ENCODE peak calls at places on chromosomes 13 and 19, in ten cellular contexts. One of them, this sample, is unnamed.

GRCh38 chr13:88118952-88119351 is 447.8 kb downstream of the SLITRK5 start:
- DNase-seq in kidney epithelial cell: no peak
- DNase-seq in right cardiac atrium: no peak
- DNase-seq in heart left ventricle: no peak
- DNase-seq in heart right ventricle: no peak
- DNase-seq in tibial artery: no peak
- DNase-seq in NB4: no peak
- DNase-seq in pancreas: no peak
- DNase-seq in retinal pigment epithelial cell: no peak
- DNase-seq in skeletal muscle cell: no peak
- DNase-seq in this sample: no peak

GRCh38 chr13:60454425-60454824 is 57.4 kb downstream of the TDRD3 start:
- DNase-seq in retinal pigment epithelial cell: no peak
- DNase-seq in heart left ventricle: no peak
- DNase-seq in heart right ventricle: no peak
- DNase-seq in right cardiac atrium: no peak
- DNase-seq in tibial artery: no peak
- DNase-seq in NB4: no peak
- DNase-seq in skeletal muscle cell: no peak
- DNase-seq in kidney epithelial cell: no peak
- DNase-seq in pancreas: no peak
- DNase-seq in this sample: no peak

GRCh38 chr19:45515081-45515624 is 7.9 kb downstream of the VASP start:
- DNase-seq in NB4: peak; percentile 93
- DNase-seq in tibial artery: peak; percentile 68
- DNase-seq in pancreas: no peak
- DNase-seq in heart left ventricle: no peak
- DNase-seq in skeletal muscle cell: no peak
- DNase-seq in retinal pigment epithelial cell: no peak
- DNase-seq in right cardiac atrium: peak; percentile 77
- DNase-seq in heart right ventricle: no peak
- DNase-seq in kidney epithelial cell: no peak
- DNase-seq in this sample: no peak

GRCh38 chr13:74444161-74444571 is 310.0 kb upstream of the KLF12 start:
- DNase-seq in retinal pigment epithelial cell: no peak
- DNase-seq in right cardiac atrium: no peak
- DNase-seq in tibial artery: no peak
- DNase-seq in kidney epithelial cell: no peak
- DNase-seq in pancreas: no peak
- DNase-seq in heart right ventricle: no peak
- DNase-seq in heart left ventricle: no peak
- DNase-seq in skeletal muscle cell: no peak
- DNase-seq in NB4: no peak
- DNase-seq in this sample: no peak

GRCh38 chr13:73938375-73939070 is 195.7 kb downstream of the KLF12 start:
- DNase-seq in heart left ventricle: no peak
- DNase-seq in NB4: no peak
- DNase-seq in kidney epithelial cell: peak; percentile 61
- DNase-seq in heart right ventricle: no peak
- DNase-seq in skeletal muscle cell: peak; percentile 84
- DNase-seq in pancreas: no peak
- DNase-seq in retinal pigment epithelial cell: peak; percentile 94
- DNase-seq in tibial artery: no peak
- DNase-seq in right cardiac atrium: no peak
- DNase-seq in this sample: peak; percentile 82

GRCh38 chr19:47035127-47035494 is 13.3 kb downstream of the TMEM160 start:
- DNase-seq in pancreas: no peak
- DNase-seq in heart left ventricle: no peak
- DNase-seq in skeletal muscle cell: no peak
- DNase-seq in NB4: peak; percentile 98
- DNase-seq in kidney epithelial cell: no peak
- DNase-seq in heart right ventricle: no peak
- DNase-seq in right cardiac atrium: no peak
- DNase-seq in tibial artery: no peak
- DNase-seq in retinal pigment epithelial cell: peak; percentile 24
- DNase-seq in this sample: no peak

GRCh38 chr13:51590966-51591627 is 6.8 kb downstream of the WDFY2 start:
- DNase-seq in skeletal muscle cell: peak; percentile 92
- DNase-seq in heart left ventricle: no peak
- DNase-seq in retinal pigment epithelial cell: no peak
- DNase-seq in NB4: peak; percentile 80
- DNase-seq in right cardiac atrium: no peak
- DNase-seq in pancreas: no peak
- DNase-seq in tibial artery: peak; percentile 35
- DNase-seq in kidney epithelial cell: no peak
- DNase-seq in heart right ventricle: no peak
- DNase-seq in this sample: peak; percentile 94

GRCh38 chr19:45972081-45972943 is 1.4 kb downstream of the NOVA2 start:
- DNase-seq in retinal pigment epithelial cell: no peak
- DNase-seq in kidney epithelial cell: no peak
- DNase-seq in heart right ventricle: no peak
- DNase-seq in skeletal muscle cell: no peak
- DNase-seq in right cardiac atrium: peak; percentile 54
- DNase-seq in pancreas: no peak
- DNase-seq in NB4: peak; percentile 44
- DNase-seq in tibial artery: peak; percentile 24
- DNase-seq in heart left ventricle: no peak
- DNase-seq in this sample: no peak

GRCh38 chr19:43439183-43440063 is 24.7 kb downstream of the TEX101 start:
- DNase-seq in right cardiac atrium: peak; percentile 42
- DNase-seq in skeletal muscle cell: no peak
- DNase-seq in heart right ventricle: no peak
- DNase-seq in pancreas: no peak
- DNase-seq in retinal pigment epithelial cell: no peak
- DNase-seq in heart left ventricle: no peak
- DNase-seq in tibial artery: no peak
- DNase-seq in kidney epithelial cell: no peak
- DNase-seq in NB4: peak; percentile 29
- DNase-seq in this sample: no peak

GRCh38 chr19:40139533-40140287 is 49.0 kb upstream of the ZNF780A start:
- DNase-seq in heart right ventricle: no peak
- DNase-seq in right cardiac atrium: no peak
- DNase-seq in retinal pigment epithelial cell: peak; percentile 4
- DNase-seq in skeletal muscle cell: peak; percentile 7
- DNase-seq in pancreas: no peak
- DNase-seq in kidney epithelial cell: no peak
- DNase-seq in NB4: peak; percentile 40
- DNase-seq in heart left ventricle: no peak
- DNase-seq in tibial artery: no peak
- DNase-seq in this sample: no peak

GRCh38 chr13:20997301-20998061 is 63.9 kb downstream of the LATS2 start:
- DNase-seq in heart right ventricle: no peak
- DNase-seq in NB4: no peak
- DNase-seq in tibial artery: peak; percentile 20
- DNase-seq in pancreas: no peak
- DNase-seq in skeletal muscle cell: peak; percentile 66
- DNase-seq in retinal pigment epithelial cell: peak; percentile 92
- DNase-seq in heart left ventricle: no peak
- DNase-seq in right cardiac atrium: peak; percentile 79
- DNase-seq in kidney epithelial cell: peak; percentile 43
- DNase-seq in this sample: peak; percentile 93

GRCh38 chr13:20191902-20192469 is 752 bp downstream of the GJB2 start:
- DNase-seq in heart right ventricle: no peak
- DNase-seq in pancreas: no peak
- DNase-seq in right cardiac atrium: no peak
- DNase-seq in tibial artery: no peak
- DNase-seq in retinal pigment epithelial cell: no peak
- DNase-seq in skeletal muscle cell: no peak
- DNase-seq in kidney epithelial cell: no peak
- DNase-seq in heart left ventricle: no peak
- DNase-seq in NB4: peak; percentile 54
- DNase-seq in this sample: no peak

GRCh38 chr19:17063412-17063811 is 11.8 kb downstream of the HAUS8 start:
- DNase-seq in heart right ventricle: no peak
- DNase-seq in NB4: no peak
- DNase-seq in pancreas: no peak
- DNase-seq in tibial artery: no peak
- DNase-seq in kidney epithelial cell: no peak
- DNase-seq in heart left ventricle: no peak
- DNase-seq in retinal pigment epithelial cell: no peak
- DNase-seq in skeletal muscle cell: no peak
- DNase-seq in right cardiac atrium: no peak
- DNase-seq in this sample: no peak

GRCh38 chr19:17441241-17442135 is 7.0 kb downstream of the TMEM221 start:
- DNase-seq in kidney epithelial cell: peak; percentile 41
- DNase-seq in right cardiac atrium: no peak
- DNase-seq in skeletal muscle cell: no peak
- DNase-seq in heart right ventricle: no peak
- DNase-seq in retinal pigment epithelial cell: no peak
- DNase-seq in heart left ventricle: peak; percentile 8
- DNase-seq in NB4: peak; percentile 58
- DNase-seq in pancreas: no peak
- DNase-seq in tibial artery: no peak
- DNase-seq in this sample: no peak

GRCh38 chr13:48559638-48560320 is 26.9 kb upstream of the RCBTB2 start:
- DNase-seq in right cardiac atrium: no peak
- DNase-seq in heart right ventricle: no peak
- DNase-seq in NB4: no peak
- DNase-seq in heart left ventricle: no peak
- DNase-seq in pancreas: no peak
- DNase-seq in skeletal muscle cell: peak; percentile 27
- DNase-seq in kidney epithelial cell: no peak
- DNase-seq in tibial artery: no peak
- DNase-seq in retinal pigment epithelial cell: no peak
- DNase-seq in this sample: no peak

GRCh38 chr19:2561895-2562294 is 86.0 kb downstream of the GADD45B start:
- DNase-seq in skeletal muscle cell: no peak
- DNase-seq in heart right ventricle: no peak
- DNase-seq in retinal pigment epithelial cell: no peak
- DNase-seq in right cardiac atrium: peak; percentile 41
- DNase-seq in tibial artery: no peak
- DNase-seq in NB4: peak; percentile 49
- DNase-seq in kidney epithelial cell: no peak
- DNase-seq in heart left ventricle: peak; percentile 54
- DNase-seq in pancreas: peak; percentile 15
- DNase-seq in this sample: no peak
- H3K4me3 ChIP-seq in skeletal muscle cell: no peak overlapping the region
- H3K4me3 ChIP-seq in heart right ventricle: no peak overlapping the region
- H3K4me3 ChIP-seq in retinal pigment epithelial cell: peak overlapping the region; percentile 3
- H3K4me3 ChIP-seq in right cardiac atrium: no peak overlapping the region
- H3K4me3 ChIP-seq in tibial artery: peak overlapping the region; percentile 24
- H3K4me3 ChIP-seq in NB4: peak overlapping the region; percentile 32
- H3K4me3 ChIP-seq in kidney epithelial cell: no peak overlapping the region
- H3K4me3 ChIP-seq in heart left ventricle: no peak overlapping the region
- H3K4me3 ChIP-seq in pancreas: no peak overlapping the region
- H3K4me3 ChIP-seq in this sample: no peak overlapping the region

GRCh38 chr19:55605207-55605636 is 225 bp upstream of the ZNF865 start:
- DNase-seq in pancreas: peak; percentile 99
- DNase-seq in skeletal muscle cell: peak; percentile 88
- DNase-seq in kidney epithelial cell: peak; percentile 84
- DNase-seq in retinal pigment epithelial cell: no peak
- DNase-seq in tibial artery: peak; percentile 95
- DNase-seq in heart right ventricle: peak; percentile 98
- DNase-seq in heart left ventricle: peak; percentile 99
- DNase-seq in right cardiac atrium: peak; percentile 99
- DNase-seq in NB4: peak; percentile 92
- DNase-seq in this sample: peak; percentile 65

GRCh38 chr19:55605637-55606470 is at the start of gene ZNF865:
- DNase-seq in pancreas: peak; percentile 80
- DNase-seq in heart right ventricle: peak; percentile 63
- DNase-seq in kidney epithelial cell: no peak
- DNase-seq in heart left ventricle: peak; percentile 72
- DNase-seq in skeletal muscle cell: peak; percentile 61
- DNase-seq in right cardiac atrium: peak; percentile 84
- DNase-seq in retinal pigment epithelial cell: peak; percentile 69
- DNase-seq in tibial artery: peak; percentile 67
- DNase-seq in NB4: peak; percentile 80
- DNase-seq in this sample: no peak

GRCh38 chr19:55609326-55609725 is 3.9 kb downstream of the ZNF865 start:
- DNase-seq in kidney epithelial cell: no peak
- DNase-seq in pancreas: no peak
- DNase-seq in retinal pigment epithelial cell: no peak
- DNase-seq in tibial artery: no peak
- DNase-seq in right cardiac atrium: no peak
- DNase-seq in skeletal muscle cell: no peak
- DNase-seq in NB4: no peak
- DNase-seq in heart left ventricle: no peak
- DNase-seq in heart right ventricle: no peak
- DNase-seq in this sample: no peak

GRCh38 chr19:55606471-55606787 is 982 bp downstream of the ZNF865 start:
- DNase-seq in pancreas: no peak
- DNase-seq in heart right ventricle: no peak
- DNase-seq in right cardiac atrium: no peak
- DNase-seq in kidney epithelial cell: no peak
- DNase-seq in skeletal muscle cell: no peak
- DNase-seq in tibial artery: no peak
- DNase-seq in heart left ventricle: no peak
- DNase-seq in retinal pigment epithelial cell: no peak
- DNase-seq in NB4: no peak
- DNase-seq in this sample: no peak

DNA sequence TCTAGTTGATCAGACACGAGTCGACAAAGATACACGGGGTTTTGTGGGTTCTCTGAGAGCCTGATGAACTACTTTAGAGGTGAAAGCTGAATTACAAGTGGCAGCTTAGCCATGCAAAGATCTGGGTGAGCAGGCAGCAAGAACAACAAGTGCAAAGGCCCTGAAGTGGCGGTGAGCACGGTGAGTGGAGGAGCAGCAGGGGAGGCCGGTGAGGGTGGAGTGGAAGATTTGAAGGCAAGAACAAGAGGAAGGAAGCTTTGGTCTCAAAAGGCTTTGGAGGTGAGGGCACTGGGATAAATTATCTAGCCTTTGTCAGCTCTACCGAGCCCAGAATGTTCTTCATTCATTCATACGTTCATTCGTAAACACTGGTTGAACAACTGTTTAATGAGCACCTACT is 1.4 kb downstream of the ZNF865 start:
- DNase-seq in skeletal muscle cell: no peak
- DNase-seq in heart left ventricle: no peak
- DNase-seq in tibial artery: no peak
- DNase-seq in retinal pigment epithelial cell: no peak
- DNase-seq in pancreas: no peak
- DNase-seq in right cardiac atrium: no peak
- DNase-seq in kidney epithelial cell: no peak
- DNase-seq in heart right ventricle: no peak
- DNase-seq in NB4: no peak
- DNase-seq in this sample: no peak
- H3K4me3 ChIP-seq in skeletal muscle cell: peak overlapping the region; percentile 95
- H3K4me3 ChIP-seq in heart left ventricle: peak overlapping the region; percentile 87
- H3K4me3 ChIP-seq in tibial artery: peak overlapping the region; percentile 96
- H3K4me3 ChIP-seq in retinal pigment epithelial cell: peak overlapping the region; percentile 92
- H3K4me3 ChIP-seq in pancreas: no peak overlapping the region
- H3K4me3 ChIP-seq in right cardiac atrium: no peak overlapping the region
- H3K4me3 ChIP-seq in kidney epithelial cell: peak overlapping the region; percentile 77
- H3K4me3 ChIP-seq in heart right ventricle: peak overlapping the region; percentile 51
- H3K4me3 ChIP-seq in NB4: peak overlapping the region; percentile 75
- H3K4me3 ChIP-seq in this sample: peak overlapping the region; percentile 96

GRCh38 chr19:1074512-1075283 is 7.7 kb downstream of the ARHGAP45 start:
- DNase-seq in pancreas: peak; percentile 91
- DNase-seq in kidney epithelial cell: no peak
- DNase-seq in NB4: no peak
- DNase-seq in tibial artery: peak; percentile 78
- DNase-seq in skeletal muscle cell: no peak
- DNase-seq in right cardiac atrium: peak; percentile 94
- DNase-seq in heart right ventricle: peak; percentile 85
- DNase-seq in retinal pigment epithelial cell: no peak
- DNase-seq in heart left ventricle: peak; percentile 95
- DNase-seq in this sample: no peak
- H3K4me3 ChIP-seq in pancreas: no peak overlapping the region
- H3K4me3 ChIP-seq in kidney epithelial cell: no peak overlapping the region
- H3K4me3 ChIP-seq in NB4: no peak overlapping the region
- H3K4me3 ChIP-seq in tibial artery: no peak overlapping the region
- H3K4me3 ChIP-seq in skeletal muscle cell: no peak overlapping the region
- H3K4me3 ChIP-seq in right cardiac atrium: no peak overlapping the region
- H3K4me3 ChIP-seq in heart right ventricle: no peak overlapping the region
- H3K4me3 ChIP-seq in retinal pigment epithelial cell: no peak overlapping the region
- H3K4me3 ChIP-seq in heart left ventricle: peak overlapping the region; percentile 37
- H3K4me3 ChIP-seq in this sample: no peak overlapping the region

GRCh38 chr13:101626925-101627555 is 174.6 kb downstream of the ITGBL1 start:
- DNase-seq in tibial artery: no peak
- DNase-seq in heart right ventricle: no peak
- DNase-seq in heart left ventricle: no peak
- DNase-seq in NB4: peak; percentile 15
- DNase-seq in skeletal muscle cell: no peak
- DNase-seq in right cardiac atrium: peak; percentile 12
- DNase-seq in kidney epithelial cell: no peak
- DNase-seq in retinal pigment epithelial cell: no peak
- DNase-seq in pancreas: no peak
- DNase-seq in this sample: no peak
- H3K4me3 ChIP-seq in tibial artery: peak overlapping the region; percentile 45
- H3K4me3 ChIP-seq in heart right ventricle: no peak overlapping the region
- H3K4me3 ChIP-seq in heart left ventricle: peak overlapping the region; percentile 23
- H3K4me3 ChIP-seq in NB4: peak overlapping the region; percentile 42
- H3K4me3 ChIP-seq in skeletal muscle cell: peak overlapping the region; percentile 7
- H3K4me3 ChIP-seq in right cardiac atrium: peak overlapping the region; percentile 56
- H3K4me3 ChIP-seq in kidney epithelial cell: no peak overlapping the region
- H3K4me3 ChIP-seq in retinal pigment epithelial cell: no peak overlapping the region
- H3K4me3 ChIP-seq in pancreas: no peak overlapping the region
- H3K4me3 ChIP-seq in this sample: peak overlapping the region; percentile 13

This sample was measured in AG04449.